ENCODE peak calls at places on chromosome 22, in eight cellular contexts. One of them, this sample, is unnamed.

GRCh38 chr22:38832005-38832978 is 11.5 kb downstream of the NPTXR start:
- DNase-seq in fibroblast of mammary gland: no peak
- DNase-seq in tibial nerve: no peak
- DNase-seq in astrocyte of the cerebellum: no peak
- DNase-seq in cardiac fibroblast: no peak
- DNase-seq in cardiac muscle cell: no peak
- DNase-seq in AG10803: no peak
- DNase-seq in fibroblast of villous mesenchyme: no peak
- DNase-seq in this sample: no peak

GRCh38 chr22:20429254-20430100 is 8.1 kb downstream of the SCARF2 start:
- DNase-seq in fibroblast of mammary gland: no peak
- DNase-seq in tibial nerve: no peak
- DNase-seq in fibroblast of villous mesenchyme: no peak
- DNase-seq in astrocyte of the cerebellum: no peak
- DNase-seq in cardiac muscle cell: no peak
- DNase-seq in cardiac fibroblast: no peak
- DNase-seq in AG10803: no peak
- DNase-seq in this sample: no peak

GRCh38 chr22:48224332-48224731 is 1461.9 kb downstream of the TBC1D22A start:
- DNase-seq in tibial nerve: no peak
- DNase-seq in cardiac fibroblast: no peak
- DNase-seq in fibroblast of villous mesenchyme: no peak
- DNase-seq in cardiac muscle cell: no peak
- DNase-seq in AG10803: no peak
- DNase-seq in astrocyte of the cerebellum: no peak
- DNase-seq in fibroblast of mammary gland: no peak
- DNase-seq in this sample: no peak

GRCh38 chr22:33891992-33892391 is 28.3 kb downstream of the LARGE1 start:
- DNase-seq in cardiac muscle cell: no peak
- DNase-seq in cardiac fibroblast: no peak
- DNase-seq in tibial nerve: no peak
- DNase-seq in fibroblast of villous mesenchyme: no peak
- DNase-seq in astrocyte of the cerebellum: no peak
- DNase-seq in fibroblast of mammary gland: no peak
- DNase-seq in AG10803: no peak
- DNase-seq in this sample: no peak

GRCh38 chr22:11616811-11617210 is 3911.2 kb upstream of the OR11H1 start:
- DNase-seq in AG10803: no peak
- DNase-seq in fibroblast of mammary gland: no peak
- DNase-seq in fibroblast of villous mesenchyme: no peak
- DNase-seq in astrocyte of the cerebellum: no peak
- DNase-seq in tibial nerve: no peak
- DNase-seq in cardiac muscle cell: no peak
- DNase-seq in cardiac fibroblast: no peak
- DNase-seq in this sample: peak; percentile 8

GRCh38 chr22:35109613-35110012 is 43.7 kb downstream of the ISX start:
- DNase-seq in fibroblast of mammary gland: no peak
- DNase-seq in cardiac muscle cell: no peak
- DNase-seq in tibial nerve: no peak
- DNase-seq in AG10803: no peak
- DNase-seq in cardiac fibroblast: no peak
- DNase-seq in astrocyte of the cerebellum: no peak
- DNase-seq in fibroblast of villous mesenchyme: no peak
- DNase-seq in this sample: no peak

GRCh38 chr22:26555478-26555877 is 34.5 kb downstream of the TPST2 start:
- DNase-seq in fibroblast of villous mesenchyme: no peak
- DNase-seq in cardiac fibroblast: no peak
- DNase-seq in cardiac muscle cell: no peak
- DNase-seq in fibroblast of mammary gland: no peak
- DNase-seq in AG10803: no peak
- DNase-seq in tibial nerve: no peak
- DNase-seq in astrocyte of the cerebellum: no peak
- DNase-seq in this sample: no peak

GRCh38 chr22:17897411-17897810 is 123.1 kb upstream of the BID start:
- DNase-seq in tibial nerve: no peak
- DNase-seq in astrocyte of the cerebellum: no peak
- DNase-seq in cardiac fibroblast: no peak
- DNase-seq in fibroblast of mammary gland: no peak
- DNase-seq in AG10803: no peak
- DNase-seq in fibroblast of villous mesenchyme: no peak
- DNase-seq in cardiac muscle cell: no peak
- DNase-seq in this sample: no peak

GRCh38 chr22:43449205-43449830 is 37.5 kb downstream of the MPPED1 start:
- DNase-seq in AG10803: no peak
- DNase-seq in astrocyte of the cerebellum: no peak
- DNase-seq in cardiac fibroblast: no peak
- DNase-seq in cardiac muscle cell: no peak
- DNase-seq in tibial nerve: no peak
- DNase-seq in fibroblast of mammary gland: no peak
- DNase-seq in fibroblast of villous mesenchyme: no peak
- DNase-seq in this sample: no peak

GRCh38 chr22:17114173-17114957 is 6.8 kb downstream of the TMEM121B start:
- DNase-seq in AG10803: no peak
- DNase-seq in fibroblast of mammary gland: no peak
- DNase-seq in tibial nerve: no peak
- DNase-seq in astrocyte of the cerebellum: no peak
- DNase-seq in cardiac fibroblast: no peak
- DNase-seq in cardiac muscle cell: no peak
- DNase-seq in fibroblast of villous mesenchyme: no peak
- DNase-seq in this sample: no peak

GRCh38 chr22:34976474-34976873 is 89.5 kb upstream of the ISX start:
- DNase-seq in cardiac muscle cell: no peak
- DNase-seq in cardiac fibroblast: no peak
- DNase-seq in AG10803: no peak
- DNase-seq in tibial nerve: no peak
- DNase-seq in fibroblast of villous mesenchyme: no peak
- DNase-seq in astrocyte of the cerebellum: no peak
- DNase-seq in fibroblast of mammary gland: no peak
- DNase-seq in this sample: no peak

GRCh38 chr22:31363885-31364284 is 17.7 kb upstream of the PATZ1 start:
- DNase-seq in cardiac fibroblast: no peak
- DNase-seq in tibial nerve: no peak
- DNase-seq in fibroblast of mammary gland: no peak
- DNase-seq in fibroblast of villous mesenchyme: no peak
- DNase-seq in AG10803: no peak
- DNase-seq in cardiac muscle cell: no peak
- DNase-seq in astrocyte of the cerebellum: no peak
- DNase-seq in this sample: no peak

GRCh38 chr22:20964799-20965103 is 2.3 kb upstream of the AIFM3 start:
- DNase-seq in astrocyte of the cerebellum: no peak
- DNase-seq in cardiac muscle cell: no peak
- DNase-seq in cardiac fibroblast: no peak
- DNase-seq in tibial nerve: no peak
- DNase-seq in fibroblast of mammary gland: no peak
- DNase-seq in AG10803: no peak
- DNase-seq in fibroblast of villous mesenchyme: no peak
- DNase-seq in this sample: no peak

GRCh38 chr22:48534395-48534958 is 1293.2 kb downstream of the BRD1 start:
- DNase-seq in cardiac muscle cell: no peak
- DNase-seq in astrocyte of the cerebellum: no peak
- DNase-seq in cardiac fibroblast: no peak
- DNase-seq in fibroblast of villous mesenchyme: no peak
- DNase-seq in tibial nerve: no peak
- DNase-seq in fibroblast of mammary gland: no peak
- DNase-seq in AG10803: no peak
- DNase-seq in this sample: no peak

GRCh38 chr22:46136539-46137217 is 13.6 kb upstream of the PPARA start:
- DNase-seq in AG10803: no peak
- DNase-seq in fibroblast of mammary gland: no peak
- DNase-seq in cardiac fibroblast: no peak
- DNase-seq in tibial nerve: no peak
- DNase-seq in astrocyte of the cerebellum: no peak
- DNase-seq in fibroblast of villous mesenchyme: no peak
- DNase-seq in cardiac muscle cell: no peak
- DNase-seq in this sample: no peak

GRCh38 chr22:41117127-41117965 is 25.0 kb downstream of the EP300 start:
- DNase-seq in AG10803: no peak
- DNase-seq in fibroblast of villous mesenchyme: no peak
- DNase-seq in cardiac muscle cell: no peak
- DNase-seq in cardiac fibroblast: no peak
- DNase-seq in astrocyte of the cerebellum: no peak
- DNase-seq in tibial nerve: no peak
- DNase-seq in fibroblast of mammary gland: no peak
- DNase-seq in this sample: no peak

GRCh38 chr22:47850644-47851151 is 1088.2 kb downstream of the TBC1D22A start:
- DNase-seq in AG10803: no peak
- DNase-seq in fibroblast of mammary gland: no peak
- DNase-seq in cardiac muscle cell: no peak
- DNase-seq in cardiac fibroblast: no peak
- DNase-seq in astrocyte of the cerebellum: peak; percentile 8
- DNase-seq in fibroblast of villous mesenchyme: peak; percentile 51
- DNase-seq in tibial nerve: no peak
- DNase-seq in this sample: no peak

GRCh38 chr22:47805394-47805935 is 1043.0 kb downstream of the TBC1D22A start:
- DNase-seq in astrocyte of the cerebellum: no peak
- DNase-seq in fibroblast of mammary gland: no peak
- DNase-seq in tibial nerve: no peak
- DNase-seq in AG10803: no peak
- DNase-seq in cardiac muscle cell: no peak
- DNase-seq in fibroblast of villous mesenchyme: no peak
- DNase-seq in cardiac fibroblast: no peak
- DNase-seq in this sample: no peak

GRCh38 chr22:27580311-27580897 is 221.2 kb downstream of the MN1 start:
- DNase-seq in cardiac fibroblast: no peak
- DNase-seq in fibroblast of mammary gland: peak; percentile 6
- DNase-seq in astrocyte of the cerebellum: no peak
- DNase-seq in cardiac muscle cell: no peak
- DNase-seq in fibroblast of villous mesenchyme: no peak
- DNase-seq in tibial nerve: no peak
- DNase-seq in AG10803: peak; percentile 15
- DNase-seq in this sample: no peak

GRCh38 chr22:46436595-46437163 is 100.7 kb downstream of the CELSR1 start:
- DNase-seq in astrocyte of the cerebellum: no peak
- DNase-seq in tibial nerve: no peak
- DNase-seq in fibroblast of villous mesenchyme: no peak
- DNase-seq in cardiac muscle cell: peak; percentile 12
- DNase-seq in cardiac fibroblast: no peak
- DNase-seq in fibroblast of mammary gland: peak; percentile 36
- DNase-seq in AG10803: peak; percentile 19
- DNase-seq in this sample: peak; percentile 43

GRCh38 chr22:48139776-48140175 is 1377.3 kb downstream of the TBC1D22A start:
- DNase-seq in fibroblast of villous mesenchyme: no peak
- DNase-seq in cardiac fibroblast: no peak
- DNase-seq in AG10803: no peak
- DNase-seq in cardiac muscle cell: no peak
- DNase-seq in astrocyte of the cerebellum: no peak
- DNase-seq in fibroblast of mammary gland: no peak
- DNase-seq in tibial nerve: no peak
- DNase-seq in this sample: no peak

GRCh38 chr22:48824673-48825651 is 1002.7 kb downstream of the BRD1 start:
- DNase-seq in cardiac muscle cell: no peak
- DNase-seq in astrocyte of the cerebellum: no peak
- DNase-seq in fibroblast of mammary gland: no peak
- DNase-seq in tibial nerve: no peak
- DNase-seq in AG10803: no peak
- DNase-seq in fibroblast of villous mesenchyme: no peak
- DNase-seq in cardiac fibroblast: no peak
- DNase-seq in this sample: no peak

GRCh38 chr22:17777005-17777716 is 2.9 kb upstream of the BID start:
- DNase-seq in fibroblast of villous mesenchyme: no peak
- DNase-seq in fibroblast of mammary gland: no peak
- DNase-seq in tibial nerve: no peak
- DNase-seq in cardiac fibroblast: no peak
- DNase-seq in astrocyte of the cerebellum: no peak
- DNase-seq in cardiac muscle cell: no peak
- DNase-seq in AG10803: no peak
- DNase-seq in this sample: no peak

DNA sequence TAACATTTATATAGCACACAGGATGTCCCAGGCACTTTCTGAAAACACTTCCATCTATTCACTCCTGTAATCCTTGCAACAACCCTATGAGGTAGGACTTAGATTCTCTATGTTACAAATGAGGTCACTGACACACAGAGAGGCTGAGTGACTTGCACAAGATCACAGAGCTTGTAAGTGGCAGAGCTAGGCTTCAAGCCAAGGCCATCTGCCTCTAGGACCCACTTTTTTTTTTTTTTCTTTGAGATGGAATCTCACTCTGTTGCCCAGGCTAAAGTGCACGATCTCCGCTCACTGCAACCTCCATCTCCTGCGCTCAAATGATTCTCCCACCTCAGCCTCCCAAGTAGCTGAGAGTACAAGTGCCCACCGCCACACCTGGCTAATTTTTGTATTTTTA is 18.4 kb upstream of the MYH9 start:
- DNase-seq in fibroblast of mammary gland: no peak
- DNase-seq in AG10803: no peak
- DNase-seq in astrocyte of the cerebellum: no peak
- DNase-seq in tibial nerve: no peak
- DNase-seq in cardiac fibroblast: no peak
- DNase-seq in fibroblast of villous mesenchyme: no peak
- DNase-seq in cardiac muscle cell: no peak
- DNase-seq in this sample: no peak
- TF ChIP-seq CTCF in fibroblast of mammary gland: no peak
- TF ChIP-seq CTCF in AG10803: no peak
- TF ChIP-seq CTCF in astrocyte of the cerebellum: no peak
- TF ChIP-seq CTCF in tibial nerve: no peak
- TF ChIP-seq CTCF in cardiac fibroblast: no peak
- TF ChIP-seq CTCF in fibroblast of villous mesenchyme: no peak
- TF ChIP-seq CTCF in cardiac muscle cell: no peak
- TF ChIP-seq CTCF in this sample: no peak

DNA sequence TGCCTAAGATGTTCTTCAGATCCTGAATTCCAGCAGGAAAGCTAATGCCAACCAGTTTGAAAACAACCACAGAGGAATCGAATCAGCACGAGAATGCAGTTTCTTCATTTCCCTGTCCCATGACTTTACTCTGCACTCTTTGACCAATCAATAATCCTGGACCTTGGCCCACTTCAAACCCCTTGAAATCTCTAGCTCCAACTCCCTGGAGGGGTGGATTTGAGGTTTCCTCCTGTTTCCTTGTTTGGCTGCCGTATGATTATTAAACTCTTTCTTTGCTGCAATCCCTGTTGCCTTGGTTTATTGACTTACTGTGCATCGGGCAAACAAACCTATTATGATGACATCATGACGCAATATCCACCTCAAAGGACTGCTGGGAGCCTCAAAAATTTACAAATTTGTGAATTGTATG is 109.3 kb downstream of the FBXO7 start:
- DNase-seq in cardiac fibroblast: peak; percentile 74
- DNase-seq in cardiac muscle cell: peak; percentile 69
- DNase-seq in fibroblast of mammary gland: peak; percentile 90
- DNase-seq in fibroblast of villous mesenchyme: peak; percentile 74
- DNase-seq in tibial nerve: peak; percentile 43
- DNase-seq in astrocyte of the cerebellum: no peak
- DNase-seq in AG10803: peak; percentile 66
- DNase-seq in this sample: peak; percentile 38
- H3K4me3 ChIP-seq in cardiac fibroblast: no peak overlapping the region
- H3K4me3 ChIP-seq in cardiac muscle cell: no peak overlapping the region
- H3K4me3 ChIP-seq in fibroblast of mammary gland: no peak overlapping the region
- H3K4me3 ChIP-seq in fibroblast of villous mesenchyme: no peak overlapping the region
- H3K4me3 ChIP-seq in tibial nerve: no peak overlapping the region
- H3K4me3 ChIP-seq in astrocyte of the cerebellum: no peak overlapping the region
- H3K4me3 ChIP-seq in AG10803: no peak overlapping the region
- H3K4me3 ChIP-seq in this sample: no peak overlapping the region

GRCh38 chr22:29194269-29194668 is 11.4 kb upstream of the EMID1 start:
- DNase-seq in cardiac fibroblast: no peak
- DNase-seq in cardiac muscle cell: no peak
- DNase-seq in tibial nerve: no peak
- DNase-seq in AG10803: no peak
- DNase-seq in fibroblast of villous mesenchyme: no peak
- DNase-seq in fibroblast of mammary gland: no peak
- DNase-seq in astrocyte of the cerebellum: no peak
- DNase-seq in this sample: no peak
- TF ChIP-seq CTCF in cardiac fibroblast: no peak
- TF ChIP-seq CTCF in cardiac muscle cell: no peak
- TF ChIP-seq CTCF in tibial nerve: no peak
- TF ChIP-seq CTCF in AG10803: peak; percentile 17
- TF ChIP-seq CTCF in fibroblast of villous mesenchyme: no peak
- TF ChIP-seq CTCF in fibroblast of mammary gland: no peak
- TF ChIP-seq CTCF in astrocyte of the cerebellum: no peak
- TF ChIP-seq CTCF in this sample: no peak

GRCh38 chr22:19229600-19229999 is 51.1 kb upstream of the SLC25A1 start:
- DNase-seq in AG10803: no peak
- DNase-seq in tibial nerve: no peak
- DNase-seq in fibroblast of mammary gland: no peak
- DNase-seq in cardiac muscle cell: no peak
- DNase-seq in fibroblast of villous mesenchyme: no peak
- DNase-seq in astrocyte of the cerebellum: no peak
- DNase-seq in cardiac fibroblast: no peak
- DNase-seq in this sample: no peak
- H3K4me3 ChIP-seq in AG10803: no peak overlapping the region
- H3K4me3 ChIP-seq in tibial nerve: no peak overlapping the region
- H3K4me3 ChIP-seq in fibroblast of mammary gland: no peak overlapping the region
- H3K4me3 ChIP-seq in cardiac muscle cell: no peak overlapping the region
- H3K4me3 ChIP-seq in fibroblast of villous mesenchyme: no peak overlapping the region
- H3K4me3 ChIP-seq in astrocyte of the cerebellum: no peak overlapping the region
- H3K4me3 ChIP-seq in cardiac fibroblast: no peak overlapping the region
- H3K4me3 ChIP-seq in this sample: no peak overlapping the region